ENCODE peak calls at places on chromosomes 11 and 22, in seven cellular contexts. P, M, C, U, R, D and J are unnamed samples.

GRCh38 chr11:128471138-128471661 is 116.2 kb downstream of the ETS1 start:
- DNase-seq in P (peak), M (no peak), C (no peak), U (no peak), R (no peak), D (no peak), J (peak)

GRCh38 chr11:72864692-72865655 is 50.8 kb downstream of the ATG16L2 start:
- DNase-seq in P (no peak), M (no peak), C (no peak), U (peak), R (no peak), D (peak), J (no peak)

GRCh38 chr11:44223261-44223660 is 86.7 kb downstream of the ALX4 start:
- DNase-seq in P (no peak), M (no peak), C (no peak), U (peak), R (peak), D (peak), J (no peak)

GRCh38 chr11:64947202-64947814 is 11.6 kb upstream of the GPHA2 start:
- DNase-seq in P (no peak), M (no peak), C (no peak), U (no peak), R (no peak), D (no peak), J (no peak)

GRCh38 chr11:28730336-28730735 is 622.1 kb downstream of the METTL15 start:
- DNase-seq in P (no peak), M (no peak), C (no peak), U (peak), R (peak), D (peak), J (no peak)

GRCh38 chr11:117584056-117584830 is 212.8 kb downstream of the DSCAML1 start:
- DNase-seq in P (no peak), M (no peak), C (no peak), U (peak), R (peak), D (peak), J (no peak)

GRCh38 chr11:20584093-20584774 is 15.2 kb upstream of the SLC6A5 start:
- DNase-seq in P (no peak), M (no peak), C (no peak), U (no peak), R (no peak), D (no peak), J (no peak)

GRCh38 chr11:44079376-44079775 is 13.3 kb downstream of the ACCS start:
- DNase-seq in P (no peak), M (no peak), C (no peak), U (no peak), R (no peak), D (no peak), J (no peak)

GRCh38 chr11:20668844-20669832 is at the start of gene NELL1:
- DNase-seq in P (no peak), M (no peak), C (no peak), U (no peak), R (peak), D (no peak), J (peak)

GRCh38 chr11:1012740-1013627 is 23.5 kb downstream of the MUC6 start:
- DNase-seq in P (peak), M (no peak), C (no peak), U (no peak), R (no peak), D (no peak), J (no peak)

GRCh38 chr11:17013548-17014320 is 480 bp downstream of the PLEKHA7 start:
- DNase-seq in P (no peak), M (peak), C (peak), U (peak), R (no peak), D (no peak), J (peak)

GRCh38 chr22:19105456-19105855 is 16.8 kb downstream of the DGCR2 start:
- DNase-seq in P (no peak), M (no peak), C (no peak), U (no peak), R (no peak), D (no peak), J (no peak)

GRCh38 chr22:16789860-16790493 is 35.2 kb downstream of the XKR3 start:
- DNase-seq in P (no peak), M (no peak), C (no peak), U (no peak), R (no peak), D (no peak), J (no peak)

GRCh38 chr11:72591785-72592490 is 82.3 kb downstream of the PDE2A start:
- DNase-seq in P (peak), M (no peak), C (no peak), U (no peak), R (peak), D (no peak), J (no peak)

GRCh38 chr22:19891350-19892248 is 36.9 kb upstream of the GNB1L start:
- DNase-seq in P (peak), M (no peak), C (peak), U (peak), R (peak), D (peak), J (peak)

GRCh38 chr22:36411589-36412258 is 24.0 kb upstream of the MYH9 start:
- DNase-seq in P (no peak), M (no peak), C (peak), U (no peak), R (no peak), D (no peak), J (no peak)

GRCh38 chr11:29119691-29120328 is 897.0 kb downstream of the KCNA4 start:
- DNase-seq in P (no peak), M (peak), C (peak), U (peak), R (peak), D (peak), J (no peak)

GRCh38 chr11:59556115-59556882 is 45.0 kb downstream of the OR4D9 start:
- DNase-seq in P (peak), M (peak), C (no peak), U (peak), R (peak), D (peak), J (peak)

GRCh38 chr22:50702261-50702671 is 29.6 kb downstream of the SHANK3 start:
- DNase-seq in P (no peak), M (no peak), C (no peak), U (no peak), R (no peak), D (no peak), J (no peak)

GRCh38 chr11:103887001-103887680 is 149.3 kb upstream of the DDI1 start:
- DNase-seq in P (peak), M (no peak), C (no peak), U (no peak), R (no peak), D (no peak), J (no peak)

GRCh38 chr11:103929168-103929903 is 107.1 kb upstream of the DDI1 start:
- DNase-seq in P (peak), M (no peak), C (peak), U (no peak), R (no peak), D (no peak), J (peak)

GRCh38 chr11:134524876-134525845 is 113.1 kb upstream of the B3GAT1 start:
- DNase-seq in P (no peak), M (no peak), C (no peak), U (no peak), R (no peak), D (no peak), J (no peak)

DNA sequence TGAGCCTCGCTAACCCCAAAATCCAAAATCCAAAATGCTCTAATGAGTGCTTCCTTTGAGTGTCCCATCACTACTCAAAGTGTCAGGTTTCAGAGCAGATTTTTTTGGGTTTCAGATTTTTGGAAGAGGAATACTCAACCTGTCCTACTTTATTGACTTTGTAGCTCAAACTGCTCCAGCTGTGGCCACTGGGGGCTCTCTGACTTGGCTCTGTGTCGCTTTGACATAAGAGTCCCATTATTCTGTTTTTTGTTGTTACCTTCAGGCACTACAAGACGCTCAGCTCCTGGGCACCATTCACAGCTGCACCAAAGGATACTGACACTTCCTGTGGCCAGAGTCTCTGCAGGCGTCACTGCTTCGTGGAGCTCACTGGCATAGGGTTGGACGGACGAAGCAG is 41.1 kb downstream of the PHF21B start:
- DNase-seq in P (no peak), M (no peak), C (no peak), U (no peak), R (no peak), D (no peak), J (no peak)
- TF ChIP-seq CTCF in P (peak), M (no peak), C (no peak), U (no peak), R (peak), D (no peak), J (no peak)

GRCh38 chr11:119065369-119065768 is 2.2 kb upstream of the VPS11 start:
- DNase-seq in P (peak), M (no peak), C (peak), U (peak), R (peak), D (peak), J (peak)
- TF ChIP-seq CTCF in P (peak), M (no peak), C (no peak), U (peak), R (peak), D (peak), J (peak)

DNA sequence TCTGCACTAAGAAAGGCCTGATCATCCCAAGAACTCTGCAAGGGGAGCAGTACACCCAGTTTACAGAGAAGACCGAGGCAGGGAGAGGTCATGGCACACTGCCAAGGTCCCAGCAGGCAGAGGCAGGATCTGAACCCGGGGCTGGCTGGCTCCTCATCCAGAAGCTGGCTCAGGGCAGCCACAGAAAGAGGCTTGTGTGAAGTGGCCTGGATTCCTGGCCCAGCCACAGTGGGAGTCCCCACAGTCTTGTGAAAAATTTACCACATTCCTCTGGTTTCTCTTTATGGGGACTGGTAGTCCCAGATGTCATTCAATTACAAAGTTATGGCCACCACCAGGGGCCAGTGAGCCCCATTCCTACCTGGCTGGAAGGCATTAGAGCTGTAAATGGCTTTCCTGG is 440.5 kb downstream of the MIAT start:
- DNase-seq in P (no peak), M (no peak), C (no peak), U (peak), R (no peak), D (peak), J (no peak)
- TF ChIP-seq CTCF in P (no peak), M (no peak), C (no peak), U (no peak), R (no peak), D (peak), J (no peak)

GRCh38 chr22:23266780-23267179 is 86.5 kb downstream of the BCR start:
- DNase-seq in P (no peak), M (no peak), C (no peak), U (no peak), R (no peak), D (no peak), J (no peak)

GRCh38 chr22:23263651-23264555 is 83.6 kb downstream of the BCR start:
- DNase-seq in P (peak), M (no peak), C (no peak), U (no peak), R (no peak), D (no peak), J (no peak)

GRCh38 chr22:23262474-23263332 is 82.4 kb downstream of the BCR start:
- DNase-seq in P (no peak), M (no peak), C (no peak), U (no peak), R (no peak), D (no peak), J (no peak)

GRCh38 chr22:23265389-23265700 is 85.0 kb downstream of the BCR start:
- DNase-seq in P (no peak), M (no peak), C (no peak), U (no peak), R (no peak), D (no peak), J (no peak)

DNA sequence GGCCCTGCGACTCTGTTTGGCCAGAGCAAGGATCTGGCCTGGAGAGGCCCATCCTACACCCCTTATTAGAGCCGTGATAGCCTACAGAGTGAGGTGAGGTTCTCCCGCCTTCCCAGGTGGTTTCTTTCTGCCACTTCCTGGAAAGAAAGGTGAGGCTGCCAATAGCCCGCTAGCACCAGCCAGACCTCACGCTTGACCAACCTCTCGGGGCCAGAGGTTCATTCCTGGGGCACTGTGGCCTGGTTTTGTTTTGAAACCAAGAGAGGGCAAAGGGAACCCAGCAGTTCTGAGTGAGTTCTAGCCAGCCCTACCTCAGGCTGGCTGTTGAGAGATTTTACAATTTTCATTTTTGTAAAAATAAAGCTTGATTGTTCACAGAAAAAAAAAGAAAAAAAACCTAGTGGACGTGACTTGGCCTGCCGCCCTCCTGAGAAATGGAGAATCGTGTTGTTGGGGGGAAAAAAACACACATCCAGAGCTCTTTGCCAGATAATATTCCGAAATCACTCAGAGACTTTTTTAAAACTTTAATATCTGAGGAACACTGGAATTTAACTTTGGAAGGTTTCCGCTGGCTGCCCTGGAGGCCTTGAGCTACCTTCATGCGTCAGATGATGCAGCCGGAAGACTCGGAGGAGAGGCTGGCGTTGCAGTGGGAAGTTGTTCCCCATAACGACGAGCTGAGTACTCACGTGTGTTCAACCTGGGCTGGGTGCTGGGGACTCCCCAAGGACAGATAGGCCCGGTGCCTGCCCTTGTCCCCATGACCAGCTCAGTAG is 84.5 kb downstream of the BCR start:
- DNase-seq in P (peak), M (no peak), C (no peak), U (no peak), R (no peak), D (no peak), J (no peak)
- TF ChIP-seq CTCF in P (no peak), M (no peak), C (no peak), U (no peak), R (no peak), D (no peak), J (no peak)

DNA sequence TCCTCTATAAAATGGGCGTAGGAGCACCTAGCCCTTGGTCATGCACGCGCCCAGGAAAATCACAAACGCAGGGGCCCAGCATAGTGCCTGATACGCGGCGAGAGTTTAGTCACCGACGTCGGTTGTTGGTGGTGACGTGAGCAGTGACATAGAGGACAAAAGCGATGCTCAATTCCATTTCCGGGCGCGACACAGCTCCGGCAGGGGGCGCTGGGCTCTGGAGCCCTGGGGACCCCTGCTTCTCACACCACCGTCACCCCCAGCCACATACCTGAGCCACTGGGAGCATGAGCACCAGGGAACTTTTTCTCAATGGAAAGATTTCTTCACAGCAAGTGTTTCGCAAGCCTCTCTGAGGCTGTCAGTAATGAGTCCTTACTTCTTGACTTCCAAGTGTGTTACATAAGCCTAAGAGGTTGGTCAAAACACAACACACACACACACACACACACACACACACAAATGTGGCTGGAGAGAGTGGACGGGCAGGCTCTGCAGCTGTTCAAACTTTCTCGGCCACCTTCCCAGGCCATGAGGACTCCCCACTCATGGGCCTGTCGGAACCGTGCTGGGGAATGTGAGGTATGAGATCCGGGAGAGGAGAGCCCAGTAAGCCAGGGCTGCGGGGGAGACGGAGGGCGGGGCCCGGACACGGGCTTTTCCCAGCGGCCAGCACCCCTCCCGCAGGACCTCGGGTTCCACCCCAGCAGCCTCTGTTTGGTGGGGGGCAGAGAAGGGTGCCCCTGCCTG is 36.9 kb upstream of the LINC01488 start:
- DNase-seq in P (no peak), M (peak), C (peak), U (peak), R (peak), D (peak), J (no peak)
- TF ChIP-seq CTCF in P (no peak), M (no peak), C (no peak), U (peak), R (peak), D (peak), J (no peak)

DNA sequence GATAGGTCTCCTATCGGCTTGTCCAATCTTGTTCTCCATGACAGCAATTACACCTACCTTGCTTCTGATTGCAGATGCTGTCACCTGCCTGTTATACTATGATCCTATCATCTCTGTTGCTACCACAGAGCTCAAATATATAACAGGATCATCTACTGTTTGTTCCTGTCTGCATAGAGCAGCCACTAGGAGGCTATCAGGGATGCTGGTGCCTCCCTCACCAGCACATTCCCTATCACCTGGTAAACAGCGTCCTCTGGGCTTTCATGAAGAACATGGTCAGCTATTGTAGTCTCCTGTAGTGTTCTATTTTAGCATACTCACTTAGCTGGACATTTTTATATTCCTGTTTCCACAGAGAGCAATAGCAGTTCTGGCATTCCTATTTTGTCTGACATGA is 87.8 kb upstream of the FAT3 start:
- DNase-seq in P (no peak), M (no peak), C (no peak), U (no peak), R (no peak), D (no peak), J (no peak)
- TF ChIP-seq CTCF in P (no peak), M (no peak), C (no peak), U (no peak), R (peak), D (no peak), J (no peak)